ENCODE peak calls at places on chromosomes 3 and 15, in ten cellular contexts. One of them, this sample, is unnamed.

GRCh38 chr15:100633763-100634075 is 31.3 kb downstream of the ASB7 start:
- DNase-seq in kidney epithelial cell: no peak
- DNase-seq in MM.1S: no peak
- DNase-seq in heart right ventricle: no peak
- DNase-seq in fibroblast of lung: no peak
- DNase-seq in Caco-2: no peak
- DNase-seq in ovary: no peak
- DNase-seq in endothelial cell of umbilical vein: no peak
- DNase-seq in psoas muscle: no peak
- DNase-seq in stomach: no peak
- DNase-seq in this sample: peak

GRCh38 chr3:126679831-126680677 is 24.0 kb upstream of the CHCHD6 start:
- DNase-seq in kidney epithelial cell: no peak
- DNase-seq in MM.1S: no peak
- DNase-seq in heart right ventricle: no peak
- DNase-seq in fibroblast of lung: no peak
- DNase-seq in Caco-2: no peak
- DNase-seq in ovary: no peak
- DNase-seq in endothelial cell of umbilical vein: no peak
- DNase-seq in psoas muscle: no peak
- DNase-seq in stomach: no peak
- DNase-seq in this sample: no peak

GRCh38 chr15:32649336-32649735 is 7.8 kb downstream of the SCG5 start:
- DNase-seq in kidney epithelial cell: no peak
- DNase-seq in MM.1S: no peak
- DNase-seq in heart right ventricle: no peak
- DNase-seq in fibroblast of lung: peak
- DNase-seq in Caco-2: peak
- DNase-seq in ovary: no peak
- DNase-seq in endothelial cell of umbilical vein: no peak
- DNase-seq in psoas muscle: no peak
- DNase-seq in stomach: no peak
- DNase-seq in this sample: no peak

GRCh38 chr3:171974986-171975837 is 64.2 kb upstream of the FNDC3B start:
- DNase-seq in kidney epithelial cell: no peak
- DNase-seq in MM.1S: no peak
- DNase-seq in heart right ventricle: no peak
- DNase-seq in fibroblast of lung: peak
- DNase-seq in Caco-2: no peak
- DNase-seq in ovary: no peak
- DNase-seq in endothelial cell of umbilical vein: no peak
- DNase-seq in psoas muscle: no peak
- DNase-seq in stomach: no peak
- DNase-seq in this sample: no peak

GRCh38 chr3:632571-633170 is 436.1 kb downstream of the CHL1 start:
- DNase-seq in kidney epithelial cell: peak
- DNase-seq in MM.1S: peak
- DNase-seq in heart right ventricle: peak
- DNase-seq in fibroblast of lung: peak
- DNase-seq in Caco-2: peak
- DNase-seq in ovary: no peak
- DNase-seq in endothelial cell of umbilical vein: peak
- DNase-seq in psoas muscle: no peak
- DNase-seq in stomach: peak
- DNase-seq in this sample: peak

GRCh38 chr3:12708584-12709192 is 44.8 kb upstream of the RAF1 start:
- DNase-seq in kidney epithelial cell: peak
- DNase-seq in MM.1S: no peak
- DNase-seq in heart right ventricle: peak
- DNase-seq in fibroblast of lung: peak
- DNase-seq in Caco-2: no peak
- DNase-seq in ovary: no peak
- DNase-seq in endothelial cell of umbilical vein: no peak
- DNase-seq in psoas muscle: peak
- DNase-seq in stomach: peak
- DNase-seq in this sample: no peak

GRCh38 chr3:134430174-134430573 is 55.6 kb downstream of the ANAPC13 start:
- DNase-seq in kidney epithelial cell: no peak
- DNase-seq in MM.1S: peak
- DNase-seq in heart right ventricle: no peak
- DNase-seq in fibroblast of lung: no peak
- DNase-seq in Caco-2: no peak
- DNase-seq in ovary: no peak
- DNase-seq in endothelial cell of umbilical vein: no peak
- DNase-seq in psoas muscle: no peak
- DNase-seq in stomach: no peak
- DNase-seq in this sample: no peak

GRCh38 chr3:49339947-49340800 is at the start of gene USP4:
- DNase-seq in kidney epithelial cell: peak
- DNase-seq in MM.1S: peak
- DNase-seq in heart right ventricle: peak
- DNase-seq in fibroblast of lung: peak
- DNase-seq in Caco-2: peak
- DNase-seq in ovary: peak
- DNase-seq in endothelial cell of umbilical vein: peak
- DNase-seq in psoas muscle: peak
- DNase-seq in stomach: peak
- DNase-seq in this sample: peak

GRCh38 chr3:17204049-17204650 is 319.4 kb downstream of the PLCL2 start:
- DNase-seq in kidney epithelial cell: no peak
- DNase-seq in MM.1S: no peak
- DNase-seq in heart right ventricle: no peak
- DNase-seq in fibroblast of lung: no peak
- DNase-seq in Caco-2: no peak
- DNase-seq in ovary: no peak
- DNase-seq in endothelial cell of umbilical vein: no peak
- DNase-seq in psoas muscle: no peak
- DNase-seq in stomach: no peak
- DNase-seq in this sample: no peak

GRCh38 chr3:184584001-184584891 is 22.7 kb downstream of the EPHB3 start:
- DNase-seq in kidney epithelial cell: no peak
- DNase-seq in MM.1S: no peak
- DNase-seq in heart right ventricle: no peak
- DNase-seq in fibroblast of lung: no peak
- DNase-seq in Caco-2: no peak
- DNase-seq in ovary: peak
- DNase-seq in endothelial cell of umbilical vein: no peak
- DNase-seq in psoas muscle: peak
- DNase-seq in stomach: no peak
- DNase-seq in this sample: no peak

GRCh38 chr3:184582583-184582982 is 21.0 kb downstream of the EPHB3 start:
- DNase-seq in kidney epithelial cell: no peak
- DNase-seq in MM.1S: no peak
- DNase-seq in heart right ventricle: peak
- DNase-seq in fibroblast of lung: no peak
- DNase-seq in Caco-2: no peak
- DNase-seq in ovary: peak
- DNase-seq in endothelial cell of umbilical vein: no peak
- DNase-seq in psoas muscle: peak
- DNase-seq in stomach: no peak
- DNase-seq in this sample: no peak

GRCh38 chr3:184581331-184582210 is 20.0 kb downstream of the EPHB3 start:
- DNase-seq in kidney epithelial cell: no peak
- DNase-seq in MM.1S: no peak
- DNase-seq in heart right ventricle: no peak
- DNase-seq in fibroblast of lung: no peak
- DNase-seq in Caco-2: peak
- DNase-seq in ovary: no peak
- DNase-seq in endothelial cell of umbilical vein: no peak
- DNase-seq in psoas muscle: peak
- DNase-seq in stomach: no peak
- DNase-seq in this sample: no peak

GRCh38 chr3:184583345-184584000 is 21.9 kb downstream of the EPHB3 start:
- DNase-seq in kidney epithelial cell: no peak
- DNase-seq in MM.1S: no peak
- DNase-seq in heart right ventricle: no peak
- DNase-seq in fibroblast of lung: no peak
- DNase-seq in Caco-2: no peak
- DNase-seq in ovary: peak
- DNase-seq in endothelial cell of umbilical vein: no peak
- DNase-seq in psoas muscle: peak
- DNase-seq in stomach: no peak
- DNase-seq in this sample: no peak

GRCh38 chr3:184582998-184583344 is 21.4 kb downstream of the EPHB3 start:
- DNase-seq in kidney epithelial cell: no peak
- DNase-seq in MM.1S: no peak
- DNase-seq in heart right ventricle: no peak
- DNase-seq in fibroblast of lung: no peak
- DNase-seq in Caco-2: no peak
- DNase-seq in ovary: no peak
- DNase-seq in endothelial cell of umbilical vein: no peak
- DNase-seq in psoas muscle: peak
- DNase-seq in stomach: no peak
- DNase-seq in this sample: no peak
- H3K4me3 ChIP-seq in kidney epithelial cell: peak
- H3K4me3 ChIP-seq in MM.1S: no peak
- H3K4me3 ChIP-seq in heart right ventricle: peak
- H3K4me3 ChIP-seq in fibroblast of lung: peak
- H3K4me3 ChIP-seq in Caco-2: no peak
- H3K4me3 ChIP-seq in ovary: peak
- H3K4me3 ChIP-seq in endothelial cell of umbilical vein: peak
- H3K4me3 ChIP-seq in psoas muscle: peak
- H3K4me3 ChIP-seq in stomach: peak
- H3K4me3 ChIP-seq in this sample: no peak

DNA sequence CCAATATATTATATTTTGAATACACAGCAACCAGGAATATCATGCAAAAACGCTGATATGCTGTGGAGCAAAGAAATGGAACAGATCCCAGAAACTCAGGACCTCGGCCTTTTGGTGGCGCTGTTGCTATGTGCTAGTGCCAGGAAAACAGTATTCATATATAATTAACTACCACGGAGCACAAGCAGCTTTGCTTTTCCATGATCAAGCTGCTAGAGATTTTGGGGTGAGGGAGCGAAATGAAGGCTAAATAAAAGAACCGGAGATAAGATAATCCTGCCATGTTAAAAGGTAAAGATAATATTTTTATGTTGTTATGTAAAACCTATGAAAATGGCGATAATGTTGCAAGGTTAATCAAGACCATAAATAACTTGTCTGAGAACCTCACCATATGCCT is 157.7 kb upstream of the FAM3D start:
- DNase-seq in kidney epithelial cell: peak
- DNase-seq in MM.1S: no peak
- DNase-seq in heart right ventricle: peak
- DNase-seq in fibroblast of lung: peak
- DNase-seq in Caco-2: peak
- DNase-seq in ovary: no peak
- DNase-seq in endothelial cell of umbilical vein: peak
- DNase-seq in psoas muscle: no peak
- DNase-seq in stomach: peak
- DNase-seq in this sample: peak
- TF ChIP-seq CTCF in kidney epithelial cell: peak
- TF ChIP-seq CTCF in MM.1S: peak
- TF ChIP-seq CTCF in heart right ventricle: peak
- TF ChIP-seq CTCF in fibroblast of lung: peak
- TF ChIP-seq CTCF in Caco-2: peak
- TF ChIP-seq CTCF in ovary: no peak
- TF ChIP-seq CTCF in endothelial cell of umbilical vein: peak
- TF ChIP-seq CTCF in psoas muscle: peak
- TF ChIP-seq CTCF in stomach: peak
- TF ChIP-seq CTCF in this sample: peak

DNA sequence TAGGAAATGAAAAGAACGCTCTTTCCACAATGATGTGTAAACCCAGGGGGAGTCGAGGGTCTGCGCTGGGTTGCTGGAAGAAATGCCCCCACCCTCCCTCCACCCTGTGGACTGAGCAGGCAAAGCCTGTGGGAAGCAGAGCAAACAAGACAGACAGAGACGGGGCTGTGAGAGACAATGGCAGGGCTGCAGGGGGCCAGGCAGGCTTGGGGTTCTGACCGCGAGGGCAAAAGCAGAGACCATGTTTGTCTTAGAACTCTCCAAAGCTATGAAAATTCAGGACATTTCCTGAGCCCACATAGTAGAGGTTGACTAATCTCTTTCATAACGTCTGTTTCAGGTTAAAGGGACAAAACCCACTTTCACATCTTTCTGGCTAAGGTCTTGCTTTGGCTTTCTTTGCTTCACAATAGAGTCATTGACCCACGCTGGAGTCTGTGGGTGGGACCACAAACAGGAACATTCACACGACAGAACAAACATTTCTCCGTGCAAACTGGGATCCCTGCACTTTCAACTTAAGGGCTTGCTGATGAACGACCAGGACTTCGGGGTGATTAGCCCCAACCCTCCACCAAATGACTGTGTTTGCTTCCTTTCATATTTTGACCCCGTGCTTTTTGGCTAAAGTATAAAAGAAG is 156.0 kb upstream of the TPM1 start:
- DNase-seq in kidney epithelial cell: no peak
- DNase-seq in MM.1S: no peak
- DNase-seq in heart right ventricle: no peak
- DNase-seq in fibroblast of lung: no peak
- DNase-seq in Caco-2: no peak
- DNase-seq in ovary: peak
- DNase-seq in endothelial cell of umbilical vein: peak
- DNase-seq in psoas muscle: no peak
- DNase-seq in stomach: no peak
- DNase-seq in this sample: no peak
- H3K4me3 ChIP-seq in kidney epithelial cell: no peak
- H3K4me3 ChIP-seq in MM.1S: no peak
- H3K4me3 ChIP-seq in heart right ventricle: peak
- H3K4me3 ChIP-seq in fibroblast of lung: no peak
- H3K4me3 ChIP-seq in Caco-2: no peak
- H3K4me3 ChIP-seq in ovary: no peak
- H3K4me3 ChIP-seq in endothelial cell of umbilical vein: no peak
- H3K4me3 ChIP-seq in psoas muscle: no peak
- H3K4me3 ChIP-seq in stomach: no peak
- H3K4me3 ChIP-seq in this sample: no peak

DNA sequence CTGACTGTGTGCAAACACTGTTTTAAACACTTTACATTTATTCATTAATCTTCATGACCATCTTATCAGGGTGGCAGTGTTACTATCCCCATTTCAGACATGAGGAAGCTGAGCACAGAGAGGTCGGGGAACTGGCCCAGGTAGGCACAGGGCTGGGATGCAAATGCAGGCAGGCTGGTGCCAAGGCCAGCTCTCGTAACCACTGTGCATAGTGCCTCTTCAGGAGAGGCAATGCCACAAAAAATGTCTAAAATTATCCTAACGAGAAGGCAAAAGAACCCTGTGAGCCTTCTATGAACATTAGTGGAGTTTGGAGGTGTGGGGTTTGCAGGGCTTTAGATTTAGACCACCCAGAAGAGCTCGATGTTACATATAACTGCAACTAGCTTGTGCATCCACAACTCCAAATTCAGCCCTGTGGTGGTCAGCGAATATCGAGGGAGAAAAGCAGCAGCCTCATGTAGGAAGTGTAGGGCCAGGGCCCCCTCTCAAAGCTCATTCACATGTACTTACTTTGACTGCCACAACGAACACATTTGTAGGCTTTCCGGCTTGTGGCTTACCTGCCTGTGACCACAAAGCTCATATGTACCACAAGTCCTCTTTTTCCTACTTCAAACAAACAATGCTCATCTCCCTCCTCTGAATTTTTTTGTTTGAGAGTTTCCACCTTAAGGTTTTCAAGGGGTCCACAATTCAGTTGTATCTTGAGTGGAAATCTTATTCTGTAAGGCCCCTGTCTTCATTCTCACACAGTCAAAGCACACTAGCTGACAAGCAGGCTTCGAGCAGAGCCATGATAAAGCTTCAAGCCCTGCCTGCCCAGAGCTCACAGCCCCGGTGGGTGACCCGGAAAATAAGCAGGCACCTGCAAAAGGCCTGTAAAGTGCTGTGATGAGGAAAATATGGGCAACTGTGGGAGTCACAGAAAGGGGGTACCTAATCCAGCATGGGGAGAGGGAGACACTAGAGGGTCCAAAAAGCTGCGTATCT is 722.9 kb upstream of the CFAP20DC start:
- DNase-seq in kidney epithelial cell: no peak
- DNase-seq in MM.1S: peak
- DNase-seq in heart right ventricle: no peak
- DNase-seq in fibroblast of lung: no peak
- DNase-seq in Caco-2: no peak
- DNase-seq in ovary: no peak
- DNase-seq in endothelial cell of umbilical vein: no peak
- DNase-seq in psoas muscle: no peak
- DNase-seq in stomach: no peak
- DNase-seq in this sample: no peak
- TF ChIP-seq CTCF in kidney epithelial cell: no peak
- TF ChIP-seq CTCF in MM.1S: no peak
- TF ChIP-seq CTCF in heart right ventricle: no peak
- TF ChIP-seq CTCF in fibroblast of lung: no peak
- TF ChIP-seq CTCF in Caco-2: no peak
- TF ChIP-seq CTCF in ovary: no peak
- TF ChIP-seq CTCF in endothelial cell of umbilical vein: no peak
- TF ChIP-seq CTCF in psoas muscle: no peak
- TF ChIP-seq CTCF in stomach: no peak
- TF ChIP-seq CTCF in this sample: no peak

This sample was measured in LNCaP clone FGC.